ENCODE peak calls at places on chromosome 6, in nine cellular contexts. S, A, Q, N, G, V, X, B and R are unnamed samples.

GRCh38 chr6:161546632-161547031 is 272.8 kb upstream of the AGPAT4 start:
- DNase-seq in S (no peak), A (no peak), Q (no peak), N (no peak), G (no peak), V (no peak), X (no peak), B (no peak), R (no peak)

GRCh38 chr6:157840776-157841175 is 17.7 kb downstream of the SNX9 start:
- DNase-seq in S (no peak), A (no peak), Q (no peak), N (no peak), G (no peak), V (no peak), X (no peak), B (no peak), R (no peak)

GRCh38 chr6:90611996-90612690 is 25.3 kb upstream of the MAP3K7 start:
- DNase-seq in S (no peak), A (no peak), Q (no peak), N (no peak), G (no peak), V (no peak), X (no peak), B (no peak), R (no peak)

GRCh38 chr6:44161997-44162338 is 3.3 kb downstream of the CAPN11 start:
- DNase-seq in S (no peak), A (no peak), Q (no peak), N (no peak), G (no peak), V (no peak), X (no peak), B (peak), R (no peak)

GRCh38 chr6:81834141-81834621 is 81.7 kb upstream of the TENT5A start:
- DNase-seq in S (no peak), A (no peak), Q (no peak), N (no peak), G (peak), V (peak), X (peak), B (peak), R (no peak)

GRCh38 chr6:27994616-27995015 is 37.6 kb downstream of the OR2B6 start:
- DNase-seq in S (no peak), A (no peak), Q (no peak), N (no peak), G (no peak), V (no peak), X (no peak), B (no peak), R (no peak)

GRCh38 chr6:88134575-88134974 is 31.6 kb downstream of the CNR1 start:
- DNase-seq in S (no peak), A (no peak), Q (no peak), N (no peak), G (no peak), V (no peak), X (no peak), B (no peak), R (no peak)

GRCh38 chr6:125789167-125789566 is 1.6 kb upstream of the NCOA7 start:
- DNase-seq in S (peak), A (no peak), Q (no peak), N (peak), G (no peak), V (no peak), X (no peak), B (no peak), R (no peak)

GRCh38 chr6:14924126-14925024 is 321.5 kb upstream of the JARID2 start:
- DNase-seq in S (no peak), A (no peak), Q (no peak), N (no peak), G (no peak), V (no peak), X (no peak), B (no peak), R (no peak)

GRCh38 chr6:72811971-72812421 is 190.1 kb downstream of the KCNQ5 start:
- DNase-seq in S (no peak), A (no peak), Q (no peak), N (no peak), G (no peak), V (no peak), X (no peak), B (no peak), R (no peak)

GRCh38 chr6:106927531-106928398 is 46.8 kb downstream of the CD24 start:
- DNase-seq in S (no peak), A (no peak), Q (no peak), N (no peak), G (no peak), V (peak), X (peak), B (no peak), R (no peak)

GRCh38 chr6:79842382-79843040 is 104.8 kb downstream of the ELOVL4 start:
- DNase-seq in S (no peak), A (no peak), Q (no peak), N (no peak), G (no peak), V (no peak), X (no peak), B (no peak), R (no peak)

GRCh38 chr6:31730631-31731086 is 1.6 kb upstream of the DDAH2 start:
- DNase-seq in S (no peak), A (no peak), Q (no peak), N (no peak), G (no peak), V (no peak), X (no peak), B (no peak), R (no peak)

GRCh38 chr6:34585512-34586045 is 29.4 kb upstream of the SPDEF start:
- DNase-seq in S (no peak), A (no peak), Q (no peak), N (no peak), G (no peak), V (no peak), X (no peak), B (no peak), R (no peak)

GRCh38 chr6:2127484-2127911 is 117.9 kb downstream of the GMDS start:
- DNase-seq in S (peak), A (no peak), Q (peak), N (peak), G (peak), V (peak), X (no peak), B (no peak), R (peak)
- TF ChIP-seq POLR2A in S (no peak), A (no peak), Q (no peak), N (no peak), G (peak), V (no peak), X (no peak), B (no peak), R (no peak)

GRCh38 chr6:132818404-132819359 is 4.3 kb downstream of the RPS12 start:
- DNase-seq in S (no peak), A (no peak), Q (no peak), N (no peak), G (no peak), V (no peak), X (no peak), B (no peak), R (no peak)
- TF ChIP-seq POLR2A in S (no peak), A (no peak), Q (no peak), N (no peak), G (no peak), V (no peak), X (no peak), B (no peak), R (no peak)

GRCh38 chr6:36636283-36636682 is 42.1 kb downstream of the SRSF3 start:
- DNase-seq in S (no peak), A (no peak), Q (no peak), N (no peak), G (no peak), V (no peak), X (no peak), B (no peak), R (no peak)
- TF ChIP-seq POLR2A in S (no peak), A (no peak), Q (no peak), N (no peak), G (no peak), V (no peak), X (no peak), B (no peak), R (no peak)

GRCh38 chr6:26521485-26522391 is 16.4 kb upstream of the HMGN4 start:
- DNase-seq in S (peak), A (no peak), Q (peak), N (peak), G (peak), V (peak), X (peak), B (no peak), R (peak)

GRCh38 chr6:26520840-26521484 is 17.2 kb upstream of the HMGN4 start:
- DNase-seq in S (peak), A (peak), Q (peak), N (peak), G (peak), V (peak), X (peak), B (peak), R (peak)

GRCh38 chr6:26520088-26520839 is 17.9 kb upstream of the HMGN4 start:
- DNase-seq in S (peak), A (no peak), Q (peak), N (no peak), G (peak), V (no peak), X (no peak), B (no peak), R (peak)

GRCh38 chr6:26516481-26517427 is 16.7 kb downstream of the BTN1A1 start:
- DNase-seq in S (no peak), A (no peak), Q (no peak), N (no peak), G (no peak), V (no peak), X (no peak), B (no peak), R (no peak)

GRCh38 chr6:26519359-26519758 is 18.8 kb upstream of the HMGN4 start:
- DNase-seq in S (no peak), A (no peak), Q (no peak), N (no peak), G (no peak), V (no peak), X (no peak), B (no peak), R (no peak)
- TF ChIP-seq POLR2A in S (no peak), A (no peak), Q (no peak), N (no peak), G (no peak), V (no peak), X (no peak), B (no peak), R (no peak)